ENCODE peak calls at places on chromosomes 5 and 9, in four cellular contexts. W is K562, H is HL-60, A is GM12878. Z is an unnamed sample.

GRCh38 chr9:92640398-92641091 is 29.4 kb downstream of the IPPK start:
- DNase-seq in W (no peak), A (no peak), H (no peak), Z (no peak)

GRCh38 chr5:91306497-91306896 is 76.6 kb downstream of the ARRDC3 start:
- DNase-seq in H (no peak), W (no peak), A (no peak), Z (no peak)

GRCh38 chr5:134281081-134281480 is 55.2 kb upstream of the PPP2CA start:
- DNase-seq in A (no peak), H (no peak), W (no peak), Z (no peak)

GRCh38 chr9:110266786-110267185 is 10.5 kb upstream of the TXN start:
- DNase-seq in W (no peak), A (no peak), H (no peak), Z (no peak)

GRCh38 chr9:137229903-137230719 is 590 bp upstream of the SLC34A3 start:
- DNase-seq in W (no peak), H (no peak), A (no peak), Z (no peak)

GRCh38 chr9:93187047-93187446 is 3.1 kb downstream of the WNK2 start:
- DNase-seq in H (no peak), A (no peak), W (no peak), Z (no peak)

GRCh38 chr5:164094321-164094720 is 588.9 kb downstream of the MAT2B start:
- DNase-seq in A (no peak), H (no peak), W (no peak), Z (no peak)

GRCh38 chr9:127523312-127523851 is 72.1 kb downstream of the LRSAM1 start:
- DNase-seq in H (no peak), A (no peak), W (peak), Z (no peak)

GRCh38 chr9:63816742-63817621 is 1468.0 kb downstream of the FOXD4L5 start:
- DNase-seq in W (peak), H (peak), A (peak), Z (peak)

GRCh38 chr5:2303391-2304100 is 420.8 kb upstream of the IRX4 start:
- DNase-seq in A (no peak), W (no peak), H (no peak), Z (no peak)

GRCh38 chr5:11182441-11183080 is 421.5 kb upstream of the DAP start:
- DNase-seq in H (no peak), W (peak), A (no peak), Z (no peak)

GRCh38 chr9:70195456-70195855 is 63.3 kb upstream of the SMC5 start:
- DNase-seq in H (no peak), A (no peak), W (no peak), Z (no peak)

GRCh38 chr9:27441741-27442070 is 82.4 kb upstream of the IFNK start:
- DNase-seq in A (peak), W (no peak), H (no peak), Z (no peak)

GRCh38 chr5:133873936-133874585 is 94.4 kb downstream of the C5orf15 start:
- DNase-seq in H (no peak), A (no peak), W (no peak), Z (no peak)

GRCh38 chr9:32344551-32345182 is 39.8 kb upstream of the ACO1 start:
- DNase-seq in A (no peak), W (no peak), H (no peak), Z (no peak)

GRCh38 chr5:33120671-33121070 is 320.1 kb upstream of the TARS1 start:
- DNase-seq in A (no peak), W (no peak), H (no peak), Z (no peak)

GRCh38 chr9:5516453-5517220 is 6.3 kb downstream of the PDCD1LG2 start:
- DNase-seq in H (no peak), W (no peak), A (no peak), Z (no peak)

GRCh38 chr5:142833517-142834446 is 63.6 kb downstream of the ARHGAP26 start:
- DNase-seq in H (no peak), A (no peak), W (no peak), Z (no peak)

GRCh38 chr9:102479191-102479590 is 515.9 kb upstream of the CYLC2 start:
- DNase-seq in H (no peak), A (no peak), W (no peak), Z (no peak)

GRCh38 chr9:104982543-104982942 is 54.6 kb upstream of the ABCA1 start:
- DNase-seq in A (no peak), W (no peak), H (no peak), Z (no peak)

GRCh38 chr5:10374032-10374431 is 20.5 kb downstream of the MARCHF6 start:
- DNase-seq in H (no peak), A (no peak), W (no peak), Z (no peak)

GRCh38 chr5:14900661-14901461 is 29.3 kb upstream of the ANKH start:
- DNase-seq in A (no peak), H (no peak), W (no peak), Z (no peak)

DNA sequence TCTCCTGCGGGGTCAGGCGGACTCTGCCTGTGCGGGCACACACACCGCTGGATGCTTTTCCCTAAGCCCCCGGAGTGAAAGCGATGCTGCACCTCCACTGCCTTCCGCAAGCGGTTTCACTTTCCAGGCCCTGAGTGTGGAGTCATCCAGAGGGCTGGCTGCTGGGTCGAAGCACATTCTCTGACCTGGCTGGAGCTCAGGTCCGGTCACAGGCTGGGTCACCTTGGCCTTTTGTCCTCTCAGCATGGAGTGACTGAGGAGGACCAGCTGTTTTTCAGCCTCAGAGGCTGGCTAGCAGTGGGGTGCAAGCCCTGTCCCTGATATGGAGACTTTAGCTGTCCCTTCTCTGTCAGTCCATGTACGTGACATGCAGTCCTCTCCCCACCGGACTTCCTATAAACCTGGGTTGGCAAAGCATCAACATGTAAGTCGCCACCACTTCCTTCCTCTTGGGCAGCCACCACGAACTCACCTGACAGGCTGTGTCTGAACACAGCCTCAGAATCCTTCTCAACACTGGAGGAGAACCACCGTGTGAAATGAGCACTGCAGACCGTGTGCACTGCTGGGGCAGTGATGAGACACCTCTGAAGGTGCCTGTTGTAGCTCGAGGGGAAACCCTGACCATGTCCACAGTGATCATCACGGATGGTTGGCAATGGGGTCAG is 51.3 kb downstream of the GADD45G start:
- DNase-seq in W (no peak), H (no peak), A (no peak), Z (no peak)
- TF ChIP-seq SPI1 in W (no peak), H (no peak), A (no peak), Z (peak)

DNA sequence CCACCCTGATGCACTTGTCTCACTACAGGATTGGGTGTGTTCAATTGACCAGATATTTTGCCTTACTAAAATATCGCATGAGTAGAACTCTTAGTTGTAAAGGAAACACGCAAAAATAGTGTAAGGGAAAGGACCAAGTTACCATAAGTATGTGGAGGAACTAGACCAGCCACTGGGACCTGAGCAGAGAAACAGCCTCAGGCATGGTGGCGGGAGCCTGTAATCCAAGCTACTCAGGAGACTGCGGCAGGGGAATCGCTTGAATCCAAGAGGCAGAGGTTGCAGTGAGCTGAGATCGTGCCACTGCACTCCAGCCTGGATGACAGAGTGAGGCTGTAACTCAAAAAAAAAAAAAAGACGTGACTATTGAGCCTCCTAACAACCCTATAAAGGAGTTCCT is 117.9 kb upstream of the SPATA31C2 start:
- DNase-seq in A (no peak), H (no peak), W (no peak), Z (no peak)
- TF ChIP-seq SPI1 in A (no peak), H (no peak), W (no peak), Z (no peak)

GRCh38 chr5:139955616-139956283 is 87.3 kb downstream of the NRG2 start:
- DNase-seq in H (no peak), W (peak), A (no peak), Z (no peak)

GRCh38 chr5:139955053-139955605 is 88.0 kb downstream of the NRG2 start:
- DNase-seq in H (no peak), W (no peak), A (no peak), Z (no peak)

GRCh38 chr5:139954462-139954861 is 88.6 kb downstream of the NRG2 start:
- DNase-seq in H (no peak), A (no peak), W (no peak), Z (no peak)

GRCh38 chr5:139952464-139953070 is 90.5 kb downstream of the NRG2 start:
- DNase-seq in A (no peak), W (no peak), H (no peak), Z (no peak)

GRCh38 chr5:139954022-139954421 is 89.1 kb downstream of the NRG2 start:
- DNase-seq in H (no peak), A (no peak), W (no peak), Z (no peak)
- TF ChIP-seq SPI1 in H (no peak), A (no peak), W (no peak), Z (no peak)

DNA sequence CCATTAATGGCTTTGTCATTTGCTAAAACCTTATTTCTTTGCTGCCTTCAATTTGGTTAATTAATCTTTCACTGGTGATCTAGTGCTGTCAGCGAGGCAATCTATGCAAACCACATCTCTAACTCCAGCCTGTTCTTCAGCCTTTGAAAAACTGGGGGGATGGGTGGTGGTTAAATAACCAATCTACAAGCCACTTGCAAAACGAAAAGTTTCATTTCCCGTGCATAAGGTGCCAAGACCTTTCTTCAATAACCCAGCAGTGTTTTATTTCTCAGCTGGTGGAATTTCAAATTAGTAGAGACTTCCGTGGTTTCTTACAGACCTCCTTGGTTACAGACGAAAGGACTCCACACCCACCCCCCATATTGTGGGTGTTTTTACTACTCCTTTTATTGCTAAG is 379.5 kb downstream of the MLLT3 start:
- DNase-seq in A (peak), W (no peak), H (no peak), Z (peak)
- TF ChIP-seq SPI1 in A (peak), W (no peak), H (no peak), Z (peak)

DNA sequence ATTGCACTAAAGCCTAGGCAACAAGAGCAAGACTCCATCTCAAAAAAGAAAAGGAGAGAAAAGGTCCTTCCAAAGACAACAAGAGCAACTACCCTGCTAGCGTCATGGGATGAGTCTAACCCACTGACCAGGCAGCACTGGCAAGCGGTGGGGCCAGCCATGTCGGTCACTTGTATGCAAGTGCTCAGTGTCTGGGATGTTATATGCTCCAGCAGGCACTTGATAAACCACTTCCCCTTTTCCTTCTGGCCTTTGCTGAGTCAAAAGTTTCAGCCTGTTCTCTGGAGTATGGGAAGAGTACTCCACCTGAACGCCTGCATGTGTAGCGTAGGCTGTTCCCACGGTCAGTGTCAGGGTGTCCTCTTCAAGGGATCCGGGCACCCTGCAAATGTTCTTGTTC is 9.2 kb upstream of the MXD3 start:
- DNase-seq in W (no peak), H (no peak), A (no peak), Z (no peak)
- TF ChIP-seq SPI1 in W (peak), H (peak), A (peak), Z (peak)

GRCh38 chr9:14131353-14132088 is 182.4 kb downstream of the NFIB start:
- DNase-seq in H (no peak), W (no peak), A (no peak), Z (no peak)
- TF ChIP-seq SPI1 in H (no peak), W (no peak), A (no peak), Z (no peak)

GRCh38 chr5:112012112-112012511 is 255.1 kb upstream of the NREP start:
- DNase-seq in A (no peak), H (no peak), W (no peak), Z (no peak)
- TF ChIP-seq SPI1 in A (no peak), H (no peak), W (no peak), Z (no peak)

GRCh38 chr5:41795125-41795524 is 75.1 kb downstream of the OXCT1 start:
- DNase-seq in A (no peak), W (no peak), H (no peak), Z (no peak)

GRCh38 chr5:41796061-41796460 is 74.2 kb downstream of the OXCT1 start:
- DNase-seq in H (no peak), W (no peak), A (no peak), Z (no peak)

GRCh38 chr5:41790038-41790776 is 80.0 kb downstream of the OXCT1 start:
- DNase-seq in A (no peak), W (no peak), H (no peak), Z (no peak)

GRCh38 chr5:41794478-41794877 is 75.7 kb downstream of the OXCT1 start:
- DNase-seq in W (no peak), H (no peak), A (no peak), Z (no peak)

GRCh38 chr5:41793156-41793770 is 77.0 kb downstream of the OXCT1 start:
- DNase-seq in W (no peak), H (no peak), A (no peak), Z (no peak)
- TF ChIP-seq SPI1 in W (no peak), H (no peak), A (no peak), Z (no peak)

GRCh38 chr9:125586173-125586512 is 120.9 kb downstream of the MAPKAP1 start:
- DNase-seq in A (no peak), H (no peak), W (no peak), Z (no peak)
- TF ChIP-seq SPI1 in A (no peak), H (no peak), W (no peak), Z (no peak)

Z was measured in GM12891.